ENCODE peak calls at places on chromosome 4, in seven cellular contexts. T, L, F, J, M, G and X are unnamed samples.

GRCh38 chr4:156495836-156496235 is 475.8 kb downstream of the PDGFC start:
- DNase-seq in T (no peak), L (no peak), F (no peak), J (no peak), M (no peak), G (no peak), X (no peak)

GRCh38 chr4:83022724-83023427 is 12.1 kb upstream of the COPS4 start:
- DNase-seq in T (no peak), L (no peak), F (peak; percentile 33), J (no peak), M (no peak), G (peak; percentile 9), X (no peak)

GRCh38 chr4:94814237-94814636 is 56.5 kb downstream of the BMPR1B start:
- DNase-seq in T (no peak), L (no peak), F (no peak), J (no peak), M (no peak), G (no peak), X (no peak)

GRCh38 chr4:4339504-4340085 is 47.3 kb upstream of the NSG1 start:
- DNase-seq in T (no peak), L (no peak), F (peak; percentile 82), J (no peak), M (no peak), G (no peak), X (no peak)

GRCh38 chr4:62344915-62345314 is 1144.8 kb downstream of the ADGRL3 start:
- DNase-seq in T (no peak), L (no peak), F (no peak), J (no peak), M (no peak), G (no peak), X (no peak)

GRCh38 chr4:83855044-83855443 is 319.1 kb downstream of the GPAT3 start:
- DNase-seq in T (no peak), L (no peak), F (peak; percentile 89), J (no peak), M (no peak), G (no peak), X (no peak)

GRCh38 chr4:23484689-23485088 is 405.2 kb downstream of the PPARGC1A start:
- DNase-seq in T (no peak), L (no peak), F (peak; percentile 16), J (no peak), M (no peak), G (no peak), X (no peak)

GRCh38 chr4:86947494-86948120 is 12.8 kb downstream of the AFF1 start:
- DNase-seq in T (no peak), L (no peak), F (no peak), J (no peak), M (no peak), G (no peak), X (no peak)

GRCh38 chr4:23728393-23728792 is 161.5 kb downstream of the PPARGC1A start:
- DNase-seq in T (no peak), L (no peak), F (peak; percentile 88), J (no peak), M (no peak), G (no peak), X (no peak)

GRCh38 chr4:109803924-109804571 is 2.2 kb upstream of the CFI start:
- DNase-seq in T (no peak), L (no peak), F (peak; percentile 68), J (no peak), M (peak; percentile 43), G (peak; percentile 59), X (no peak)

GRCh38 chr4:152927737-152928136 is 8.4 kb upstream of the FHDC1 start:
- DNase-seq in T (no peak), L (no peak), F (no peak), J (no peak), M (no peak), G (no peak), X (no peak)

GRCh38 chr4:139675156-139675555 is 9.5 kb downstream of the MGST2 start:
- DNase-seq in T (no peak), L (no peak), F (no peak), J (no peak), M (no peak), G (no peak), X (no peak)

GRCh38 chr4:105990933-105991332 is 95.7 kb downstream of the NPNT start:
- DNase-seq in T (no peak), L (no peak), F (peak; percentile 41), J (peak; percentile 45), M (no peak), G (peak; percentile 25), X (peak; percentile 39)

GRCh38 chr4:30721353-30722091 is 1.4 kb downstream of the PCDH7 start:
- DNase-seq in T (no peak), L (peak; percentile 18), F (peak; percentile 39), J (peak; percentile 22), M (peak; percentile 90), G (peak; percentile 30), X (no peak)

GRCh38 chr4:2837110-2837903 is 6.3 kb upstream of the ADD1 start:
- DNase-seq in T (no peak), L (no peak), F (no peak), J (no peak), M (no peak), G (no peak), X (no peak)

GRCh38 chr4:42458686-42459085 is 61.4 kb downstream of the SHISA3 start:
- DNase-seq in T (no peak), L (no peak), F (no peak), J (no peak), M (no peak), G (no peak), X (no peak)

GRCh38 chr4:132504438-132504837 is 644.7 kb upstream of the PCDH10 start:
- DNase-seq in T (no peak), L (no peak), F (no peak), J (no peak), M (no peak), G (no peak), X (no peak)

GRCh38 chr4:8690216-8690786 is 97.7 kb downstream of the CPZ start:
- DNase-seq in T (no peak), L (no peak), F (no peak), J (no peak), M (no peak), G (no peak), X (no peak)

GRCh38 chr4:139922625-139923024 is 231.4 kb downstream of the MAML3 start:
- DNase-seq in T (no peak), L (no peak), F (peak; percentile 75), J (no peak), M (no peak), G (peak; percentile 71), X (no peak)

GRCh38 chr4:168409089-168409801 is 71.0 kb downstream of the DDX60L start:
- DNase-seq in T (no peak), L (no peak), F (peak; percentile 34), J (no peak), M (no peak), G (peak; percentile 40), X (no peak)

GRCh38 chr4:77852892-77853495 is 9.6 kb upstream of the MRPL1 start:
- DNase-seq in T (peak; percentile 52), L (peak; percentile 14), F (no peak), J (peak; percentile 25), M (no peak), G (no peak), X (no peak)

GRCh38 chr4:89299153-89299789 is 8.3 kb downstream of the GPRIN3 start:
- DNase-seq in T (no peak), L (no peak), F (no peak), J (peak; percentile 47), M (no peak), G (peak; percentile 57), X (no peak)

GRCh38 chr4:30068234-30068633 is 651.9 kb upstream of the PCDH7 start:
- DNase-seq in T (no peak), L (no peak), F (no peak), J (no peak), M (no peak), G (peak; percentile 55), X (no peak)